ENCODE peak calls at places on chromosomes 6 and 20, in ten cellular contexts. J is tibial artery; C is endodermal cell; X is CD8-positive, alpha-beta memory T cell; Z is OCI-LY7; V is uterus; E is psoas muscle; W is mucosa of descending colon; M is right atrium auricular region; O is vagina. T is an unnamed sample. For H3K4me1, the result is how much of the 10 kb centered on the place peaks cover.

GRCh38 chr6:39228111-39228971 is 934 bp downstream of the KCNK5 start:
- DNase-seq in J (no peak), C (peak), X (no peak), Z (no peak), V (no peak), E (no peak), W (peak), M (no peak), O (no peak), T (no peak)

GRCh38 chr6:40946738-40947301 is 92.2 kb downstream of the UNC5CL start:
- DNase-seq in J (no peak), C (no peak), X (no peak), Z (no peak), V (no peak), E (no peak), W (no peak), M (no peak), O (no peak), T (no peak)

GRCh38 chr20:61252601-61253263 is 671 bp downstream of the CDH4 start:
- DNase-seq in J (no peak), C (peak), X (no peak), Z (no peak), V (no peak), E (no peak), W (no peak), M (no peak), O (no peak), T (no peak)

GRCh38 chr6:158013904-158014504 is 32.3 kb downstream of the SYNJ2 start:
- DNase-seq in J (no peak), C (no peak), X (no peak), Z (no peak), V (no peak), E (no peak), W (no peak), M (no peak), O (no peak), T (no peak)

GRCh38 chr6:111642463-111643158 is 36.9 kb upstream of the TRAF3IP2 start:
- DNase-seq in J (peak), C (peak), X (peak), Z (peak), V (peak), E (peak), W (peak), M (peak), O (peak), T (peak)

GRCh38 chr20:32382102-32382950 is 24.2 kb downstream of the ASXL1 start:
- DNase-seq in J (no peak), C (no peak), X (no peak), Z (no peak), V (no peak), E (no peak), W (peak), M (no peak), O (no peak), T (no peak)

GRCh38 chr6:140462495-140463311 is 1088.3 kb upstream of the CITED2 start:
- DNase-seq in J (no peak), C (no peak), X (no peak), Z (no peak), V (no peak), E (no peak), W (no peak), M (no peak), O (no peak), T (no peak)

GRCh38 chr6:14117158-14118090 is at the start of gene CD83:
- DNase-seq in J (no peak), C (peak), X (peak), Z (peak), V (peak), E (peak), W (peak), M (no peak), O (no peak), T (peak)

GRCh38 chr6:155328074-155328538 is 13.8 kb upstream of the TFB1M start:
- DNase-seq in J (no peak), C (no peak), X (no peak), Z (no peak), V (no peak), E (no peak), W (no peak), M (no peak), O (no peak), T (no peak)

GRCh38 chr6:37049990-37050853 is 44.8 kb downstream of the FGD2 start:
- DNase-seq in J (peak), C (no peak), X (peak), Z (peak), V (peak), E (peak), W (peak), M (peak), O (no peak), T (peak)

GRCh38 chr6:127517698-127518097 is 1.4 kb downstream of the MTCL3 start:
- DNase-seq in J (no peak), C (no peak), X (no peak), Z (no peak), V (no peak), E (no peak), W (no peak), M (no peak), O (no peak), T (no peak)

GRCh38 chr6:40845588-40845987 is 193.4 kb downstream of the UNC5CL start:
- DNase-seq in J (no peak), C (peak), X (no peak), Z (peak), V (peak), E (no peak), W (no peak), M (no peak), O (no peak), T (peak)

GRCh38 chr6:11970114-11970513 is 42.0 kb upstream of the HIVEP1 start:
- DNase-seq in J (no peak), C (no peak), X (no peak), Z (no peak), V (no peak), E (no peak), W (no peak), M (no peak), O (no peak), T (no peak)

DNA sequence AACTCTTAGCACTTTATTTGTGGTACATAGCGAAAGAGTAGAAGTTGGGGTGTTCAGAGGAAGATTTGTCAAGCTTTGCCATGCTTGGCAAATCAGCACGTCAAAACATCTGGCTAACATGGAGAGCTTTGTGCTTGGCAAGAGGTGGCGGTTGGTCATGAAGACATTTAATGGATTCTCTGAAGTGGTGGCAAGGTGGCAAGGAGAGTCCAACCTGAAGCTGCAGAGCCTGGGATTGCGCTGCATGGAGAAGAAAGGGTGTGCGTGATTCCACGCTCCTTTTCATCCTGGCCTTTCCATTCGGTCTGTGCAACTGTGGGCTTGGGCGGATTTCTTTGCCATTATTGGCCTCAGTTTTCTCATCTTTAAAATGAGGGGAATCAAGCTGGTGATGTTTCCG is 3.1 kb downstream of the PYGB start:
- DNase-seq in J (no peak), C (peak), X (no peak), Z (no peak), V (no peak), E (no peak), W (no peak), M (peak), O (no peak), T (no peak)
- H3K4me1 ChIP-seq in J (under half), C (under half), X (under half), Z (under half), V (under half), E (under half), W (half or more), M (under half), O (half or more), T (under half)

DNA sequence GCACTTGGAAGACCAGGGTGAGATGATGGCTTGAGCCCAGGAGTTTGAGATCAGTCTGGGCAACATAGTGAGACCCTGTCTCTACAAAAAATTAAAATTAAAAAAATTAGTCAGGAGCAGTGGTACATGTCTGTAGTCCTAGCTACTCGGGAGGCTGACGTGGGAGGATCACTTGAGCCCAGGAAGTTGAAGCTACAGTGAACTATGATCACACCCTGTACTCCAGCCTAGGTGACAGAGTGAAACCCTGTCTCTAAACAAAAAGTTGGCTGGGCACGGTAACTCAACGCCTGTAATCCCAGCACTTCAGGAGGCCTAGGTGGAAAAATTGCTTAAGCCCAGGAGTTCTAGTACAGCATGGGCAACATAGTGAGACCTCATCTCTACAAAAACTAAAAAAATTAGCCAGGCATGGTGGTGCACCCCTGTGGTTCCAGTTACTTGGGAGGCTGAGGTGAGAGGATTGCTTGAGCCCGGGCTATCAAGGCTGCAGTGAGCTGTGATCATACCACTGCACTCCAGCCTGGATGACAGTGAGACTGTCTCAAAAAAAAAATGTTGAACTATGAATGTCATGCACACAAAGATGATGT is 60.8 kb upstream of the MYL9 start:
- DNase-seq in J (no peak), C (no peak), X (no peak), Z (no peak), V (no peak), E (no peak), W (no peak), M (no peak), O (no peak), T (no peak)
- H3K4me1 ChIP-seq in J (under half), C (under half), X (under half), Z (under half), V (under half), E (half or more), W (under half), M (under half), O (half or more), T (under half)

GRCh38 chr6:1867197-1867596 is 257.5 kb downstream of the FOXC1 start:
- DNase-seq in J (no peak), C (no peak), X (no peak), Z (no peak), V (no peak), E (no peak), W (no peak), M (no peak), O (no peak), T (no peak)
- H3K4me1 ChIP-seq in J (under half), C (under half), X (under half), Z (under half), V (under half), E (under half), W (under half), M (under half), O (under half), T (under half)

DNA sequence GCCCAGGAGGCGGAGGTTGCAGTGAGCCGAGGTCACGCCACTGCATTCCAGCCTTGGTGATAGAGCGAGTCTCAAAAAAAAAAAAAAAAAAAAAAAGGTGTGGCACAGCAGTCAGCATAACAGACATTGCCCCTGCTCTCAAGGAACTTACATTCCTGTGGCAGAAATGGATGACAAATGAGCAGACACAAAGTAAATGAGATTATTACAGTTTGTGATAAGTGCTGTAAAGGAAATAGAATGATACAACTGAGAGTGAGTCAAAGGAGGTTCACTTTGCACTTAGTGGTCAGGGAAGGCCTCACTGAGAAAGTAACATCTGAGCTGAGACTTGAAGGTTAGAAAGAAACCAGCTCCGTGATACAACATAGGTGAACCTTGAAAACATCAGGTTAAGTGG is 36.4 kb downstream of the CEP250 start:
- DNase-seq in J (no peak), C (no peak), X (no peak), Z (no peak), V (no peak), E (no peak), W (no peak), M (no peak), O (no peak), T (no peak)
- H3K4me1 ChIP-seq in J (under half), C (under half), X (under half), Z (under half), V (under half), E (under half), W (under half), M (under half), O (under half), T (under half)

GRCh38 chr20:44031001-44031574 is 116.4 kb downstream of the TOX2 start:
- DNase-seq in J (no peak), C (no peak), X (no peak), Z (no peak), V (no peak), E (no peak), W (no peak), M (peak), O (no peak), T (no peak)
- H3K4me1 ChIP-seq in J (under half), C (under half), X (under half), Z (under half), V (under half), E (under half), W (under half), M (under half), O (under half), T (under half)

DNA sequence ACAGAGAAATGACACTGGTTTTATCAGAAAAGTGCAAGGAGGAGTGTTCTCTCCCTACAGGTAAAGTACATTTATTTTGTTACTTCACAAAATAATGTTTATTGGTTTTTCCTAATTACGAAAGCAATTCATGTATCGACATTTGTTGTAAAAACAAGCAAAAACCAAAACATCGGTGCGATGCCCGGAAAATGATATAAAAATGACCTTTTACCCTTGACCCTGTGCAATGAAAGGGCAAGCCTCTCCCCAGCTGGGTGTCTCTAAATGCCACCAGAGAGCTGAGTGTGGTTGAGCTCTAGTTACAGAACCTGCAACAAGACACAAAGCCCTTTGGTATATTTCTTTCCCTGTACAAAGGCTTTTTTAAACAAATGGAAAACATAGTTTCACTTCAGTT is 65.4 kb downstream of the CD164 start:
- DNase-seq in J (no peak), C (no peak), X (no peak), Z (no peak), V (no peak), E (no peak), W (no peak), M (no peak), O (no peak), T (no peak)
- H3K4me1 ChIP-seq in J (under half), C (under half), X (under half), Z (under half), V (under half), E (under half), W (under half), M (under half), O (under half), T (under half)

GRCh38 chr20:21681219-21681931 is 24.1 kb upstream of the PAX1 start:
- DNase-seq in J (no peak), C (no peak), X (no peak), Z (no peak), V (no peak), E (peak), W (no peak), M (no peak), O (no peak), T (no peak)

GRCh38 chr20:21682576-21682975 is 22.9 kb upstream of the PAX1 start:
- DNase-seq in J (no peak), C (no peak), X (no peak), Z (no peak), V (no peak), E (peak), W (no peak), M (no peak), O (no peak), T (no peak)

GRCh38 chr20:21677781-21678180 is 27.7 kb upstream of the PAX1 start:
- DNase-seq in J (no peak), C (no peak), X (no peak), Z (no peak), V (no peak), E (no peak), W (no peak), M (no peak), O (no peak), T (no peak)

GRCh38 chr20:21681932-21682318 is 23.5 kb upstream of the PAX1 start:
- DNase-seq in J (no peak), C (no peak), X (no peak), Z (no peak), V (no peak), E (no peak), W (no peak), M (no peak), O (no peak), T (no peak)

DNA sequence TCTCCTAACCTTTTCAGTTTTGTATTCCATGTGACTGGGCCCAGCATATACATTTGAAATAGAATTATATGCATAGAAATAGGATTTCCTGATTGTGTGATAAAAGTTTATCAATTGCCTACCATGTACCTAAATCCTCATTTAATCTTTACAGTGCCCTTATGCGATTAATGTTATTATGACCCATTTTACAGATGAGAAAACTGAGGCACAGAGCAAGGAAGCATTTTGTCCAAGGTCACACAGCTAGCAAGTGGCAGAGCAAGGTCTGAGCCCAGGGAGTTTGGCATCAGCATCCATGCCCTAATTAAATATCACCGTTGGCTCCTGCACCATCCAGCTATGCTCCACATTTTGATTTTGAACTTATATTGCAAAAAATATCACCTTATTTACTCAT is 28.2 kb upstream of the PAX1 start:
- DNase-seq in J (no peak), C (no peak), X (no peak), Z (no peak), V (no peak), E (no peak), W (no peak), M (no peak), O (no peak), T (no peak)
- H3K4me1 ChIP-seq in J (under half), C (under half), X (under half), Z (under half), V (under half), E (under half), W (under half), M (under half), O (under half), T (under half)

GRCh38 chr6:1280666-1281300 is 31.1 kb upstream of the FOXQ1 start:
- DNase-seq in J (no peak), C (no peak), X (no peak), Z (no peak), V (no peak), E (no peak), W (no peak), M (no peak), O (peak), T (no peak)

GRCh38 chr6:1281746-1282145 is 30.2 kb upstream of the FOXQ1 start:
- DNase-seq in J (no peak), C (no peak), X (no peak), Z (no peak), V (no peak), E (no peak), W (no peak), M (no peak), O (no peak), T (no peak)

GRCh38 chr6:1283486-1283885 is 28.4 kb upstream of the FOXQ1 start:
- DNase-seq in J (no peak), C (no peak), X (no peak), Z (no peak), V (no peak), E (no peak), W (no peak), M (no peak), O (peak), T (no peak)

GRCh38 chr6:1286972-1287600 is 24.8 kb upstream of the FOXQ1 start:
- DNase-seq in J (no peak), C (no peak), X (no peak), Z (no peak), V (no peak), E (no peak), W (no peak), M (no peak), O (peak), T (no peak)

GRCh38 chr6:1285589-1286340 is 26.1 kb upstream of the FOXQ1 start:
- DNase-seq in J (no peak), C (no peak), X (no peak), Z (no peak), V (no peak), E (no peak), W (no peak), M (no peak), O (peak), T (no peak)
- H3K4me1 ChIP-seq in J (under half), C (under half), X (under half), Z (under half), V (under half), E (under half), W (under half), M (under half), O (under half), T (under half)